ENCODE peak calls at places on chromosomes 5 and 9, in six cellular contexts. U is T-helper 2 cell; D is NCI-H1092 treated with DMSO at 0.1 percent for 48 hours; S is activated CD4-positive, alpha-beta T cell treated with anti-CD3 and anti-CD28 coated beads for 36 hours; G is tibial artery; J is stimulated activated CD4-positive, alpha-beta T cell treated with anti-CD3 and anti-CD28 coated beads, Interleukin-1b, Interleukin-23, amount 100 ng/mL, for 4 hours. T is an unnamed sample.
A peak's percentile ranks its signal among the peaks of the same experiment; 100 is the strongest.

GRCh38 chr9:88075966-88076285 is 62.3 kb downstream of the SPATA31C2 start:
- DNase-seq in U (no peak), D (peak; percentile 82), S (no peak), G (no peak), J (no peak), T (no peak)

GRCh38 chr5:181099453-181100086 is 31.4 kb downstream of the OR2V1 start:
- DNase-seq in U (no peak), D (no peak), S (no peak), G (no peak), J (no peak), T (no peak)

GRCh38 chr5:72559866-72560766 is 52.9 kb upstream of the ZNF366 start:
- DNase-seq in U (no peak), D (no peak), S (no peak), G (no peak), J (no peak), T (no peak)

GRCh38 chr9:137046094-137046787 is at the start of gene NPDC1:
- DNase-seq in U (peak; percentile 73), D (peak; percentile 82), S (peak; percentile 92), G (peak; percentile 66), J (peak; percentile 66), T (no peak)

GRCh38 chr5:124065508-124065907 is 553.5 kb downstream of the CSNK1G3 start:
- DNase-seq in U (no peak), D (no peak), S (no peak), G (no peak), J (no peak), T (no peak)

GRCh38 chr9:110086537-110086936 is 121.4 kb downstream of the C9orf152 start:
- DNase-seq in U (no peak), D (no peak), S (no peak), G (no peak), J (no peak), T (no peak)

GRCh38 chr5:13930721-13931246 is 13.7 kb downstream of the DNAH5 start:
- DNase-seq in U (no peak), D (peak; percentile 68), S (no peak), G (no peak), J (no peak), T (no peak)

GRCh38 chr9:5631021-5631420 is 2.1 kb downstream of the RIC1 start:
- DNase-seq in U (no peak), D (no peak), S (no peak), G (no peak), J (no peak), T (no peak)

GRCh38 chr9:6641073-6641455 is 4.5 kb downstream of the GLDC start:
- DNase-seq in U (no peak), D (no peak), S (no peak), G (no peak), J (no peak), T (no peak)

GRCh38 chr5:155729684-155730059 is 597.3 kb upstream of the SGCD start:
- DNase-seq in U (no peak), D (peak; percentile 25), S (no peak), G (no peak), J (no peak), T (no peak)

GRCh38 chr5:134247411-134247810 is 21.5 kb upstream of the PPP2CA start:
- DNase-seq in U (no peak), D (no peak), S (no peak), G (no peak), J (no peak), T (peak; percentile 47)

GRCh38 chr9:110142253-110142652 is 65.7 kb downstream of the C9orf152 start:
- DNase-seq in U (no peak), D (peak; percentile 14), S (no peak), G (no peak), J (no peak), T (no peak)

GRCh38 chr5:62460578-62460983 is 48.0 kb downstream of the IPO11 start:
- DNase-seq in U (no peak), D (no peak), S (no peak), G (no peak), J (no peak), T (peak; percentile 24)

GRCh38 chr5:38725419-38725865 is 120.4 kb upstream of the OSMR start:
- DNase-seq in U (no peak), D (no peak), S (no peak), G (no peak), J (no peak), T (no peak)

GRCh38 chr5:149439899-149440655 is 61.0 kb upstream of the IL17B start:
- DNase-seq in U (no peak), D (no peak), S (peak; percentile 45), G (no peak), J (no peak), T (no peak)

GRCh38 chr5:133782736-133783135 is 170.4 kb upstream of the FSTL4 start:
- DNase-seq in U (no peak), D (no peak), S (no peak), G (no peak), J (no peak), T (no peak)

GRCh38 chr5:42984307-42984706 is 55.8 kb downstream of the ANXA2R start:
- DNase-seq in U (no peak), D (no peak), S (no peak), G (no peak), J (no peak), T (no peak)

GRCh38 chr5:28328691-28329090 is 1290.3 kb upstream of the CDH9 start:
- DNase-seq in U (no peak), D (no peak), S (no peak), G (no peak), J (no peak), T (no peak)

GRCh38 chr5:120866997-120867396 is 402.9 kb downstream of the PRR16 start:
- DNase-seq in U (no peak), D (no peak), S (no peak), G (no peak), J (no peak), T (no peak)

GRCh38 chr9:105608685-105609598 is 51.0 kb downstream of the FKTN start:
- DNase-seq in U (no peak), D (peak; percentile 40), S (no peak), G (no peak), J (peak; percentile 1), T (peak; percentile 15)

GRCh38 chr9:137582286-137582860 is 3.6 kb upstream of the DPH7 start:
- DNase-seq in U (no peak), D (no peak), S (peak; percentile 46), G (no peak), J (no peak), T (no peak)

GRCh38 chr9:34380034-34380510 is 3.4 kb upstream of the MYORG start:
- DNase-seq in U (no peak), D (peak; percentile 37), S (peak; percentile 48), G (no peak), J (no peak), T (no peak)

T was measured in AG09319.